ENCODE peak calls at places on chromosomes 4 and X, in seven cellular contexts. Y is HT-29, A is sciatic nerve, H is small intestine, S is NCI-H1417, N is germinal center, L is left cardiac atrium. C is an unnamed sample.

GRCh38 chr4:2647403-2648158 is 108.6 kb downstream of the TNIP2 start:
- DNase-seq in Y (no peak), A (no peak), H (peak), S (peak), N (no peak), L (no peak), C (no peak)

GRCh38 chrX:11386001-11386523 is 92.8 kb downstream of the AMELX start:
- DNase-seq in Y (peak), A (no peak), H (peak), S (no peak), N (no peak), L (no peak), C (peak)

GRCh38 chr4:105139646-105140045 is 7.0 kb upstream of the TET2 start:
- DNase-seq in Y (no peak), A (no peak), H (no peak), S (peak), N (no peak), L (no peak), C (no peak)

GRCh38 chr4:141810038-141810701 is 173.8 kb downstream of the IL15 start:
- DNase-seq in Y (no peak), A (no peak), H (no peak), S (peak), N (no peak), L (no peak), C (no peak)

GRCh38 chr4:81631958-81632439 is 160.3 kb upstream of the RASGEF1B start:
- DNase-seq in Y (no peak), A (no peak), H (no peak), S (peak), N (no peak), L (no peak), C (peak)

GRCh38 chr4:103204114-103204513 is 6.0 kb upstream of the CENPE start:
- DNase-seq in Y (peak), A (no peak), H (no peak), S (peak), N (no peak), L (no peak), C (no peak)

GRCh38 chrX:1893758-1894294 is 279.0 kb downstream of the ASMT start:
- DNase-seq in Y (no peak), A (no peak), H (no peak), S (no peak), N (no peak), L (no peak), C (no peak)

GRCh38 chr4:76495166-76495565 is 60.1 kb downstream of the SHROOM3 start:
- DNase-seq in Y (no peak), A (no peak), H (no peak), S (no peak), N (no peak), L (no peak), C (no peak)

GRCh38 chr4:186069734-186070133 is 778 bp downstream of the TLR3 start:
- DNase-seq in Y (no peak), A (no peak), H (peak), S (no peak), N (no peak), L (no peak), C (no peak)

GRCh38 chr4:158164849-158165248 is 8.0 kb downstream of the GASK1B start:
- DNase-seq in Y (no peak), A (no peak), H (no peak), S (no peak), N (no peak), L (no peak), C (no peak)

GRCh38 chr4:21827575-21827974 is 121.0 kb downstream of the KCNIP4 start:
- DNase-seq in Y (no peak), A (no peak), H (no peak), S (no peak), N (no peak), L (no peak), C (peak)

GRCh38 chr4:18390655-18391369 is 369.3 kb upstream of the LCORL start:
- DNase-seq in Y (no peak), A (no peak), H (no peak), S (no peak), N (no peak), L (no peak), C (peak)

GRCh38 chr4:165692082-165692481 is 181.0 kb upstream of the TLL1 start:
- DNase-seq in Y (no peak), A (no peak), H (no peak), S (no peak), N (no peak), L (no peak), C (peak)

GRCh38 chrX:66914082-66914481 is 275.2 kb upstream of the EDA2R start:
- DNase-seq in Y (peak), A (no peak), H (no peak), S (peak), N (no peak), L (no peak), C (peak)

GRCh38 chrX:24259544-24260240 is 54.2 kb downstream of the SUPT20HL2 start:
- DNase-seq in Y (peak), A (no peak), H (peak), S (peak), N (peak), L (no peak), C (peak)

GRCh38 chr4:17846256-17846655 is 35.5 kb downstream of the NCAPG start:
- DNase-seq in Y (no peak), A (no peak), H (no peak), S (no peak), N (no peak), L (no peak), C (peak)

GRCh38 chr4:142352682-142353081 is 493.4 kb downstream of the INPP4B start:
- DNase-seq in Y (no peak), A (no peak), H (no peak), S (no peak), N (no peak), L (no peak), C (no peak)

GRCh38 chr4:83618431-83618830 is 82.5 kb downstream of the GPAT3 start:
- DNase-seq in Y (peak), A (no peak), H (peak), S (no peak), N (no peak), L (no peak), C (peak)